ENCODE peak calls at places on chromosomes 13 and 19, in eight cellular contexts. K is right lobe of liver, M is uterus, S is aorta, T is brain microvascular endothelial cell, F is epithelial cell of esophagus, V is HL-60, G is cardiac fibroblast. R is an unnamed sample.

GRCh38 chr19:10173527-10173926 is 21.2 kb downstream of the DNMT1 start:
- DNase-seq in S (no peak), F (peak), K (no peak), V (no peak), G (peak), M (no peak), T (peak), R (no peak)

GRCh38 chr13:97758317-97758716 is 195.2 kb upstream of the IPO5 start:
- DNase-seq in M (no peak), F (no peak), T (no peak), K (no peak), S (no peak), G (peak), V (no peak), R (no peak)

GRCh38 chr13:76741624-76742023 is 144.6 kb downstream of the KCTD12 start:
- DNase-seq in T (no peak), M (no peak), S (no peak), K (no peak), F (no peak), V (no peak), G (no peak), R (no peak)

GRCh38 chr19:46137915-46138473 is 10.0 kb upstream of the IGFL2 start:
- DNase-seq in M (no peak), F (no peak), T (no peak), G (no peak), V (no peak), S (no peak), K (no peak), R (no peak)

GRCh38 chr13:31053098-31053497 is 108.6 kb downstream of the HSPH1 start:
- DNase-seq in G (peak), M (no peak), T (peak), S (no peak), F (peak), V (no peak), K (no peak), R (no peak)

GRCh38 chr19:3509566-3509989 is 3.5 kb downstream of the FZR1 start:
- DNase-seq in T (peak), S (no peak), K (peak), M (no peak), F (peak), G (peak), V (no peak), R (no peak)

GRCh38 chr19:42352216-42352892 is 26.9 kb downstream of the MEGF8 start:
- DNase-seq in T (peak), M (no peak), G (peak), S (no peak), F (no peak), V (no peak), K (no peak), R (no peak)

GRCh38 chr13:92473736-92474465 is 752.7 kb upstream of the GPC6 start:
- DNase-seq in S (no peak), T (no peak), V (no peak), M (no peak), K (no peak), G (no peak), F (no peak), R (no peak)

GRCh38 chr19:4139614-4140236 is 13.7 kb upstream of the CREB3L3 start:
- DNase-seq in K (peak), T (peak), S (peak), F (peak), G (peak), V (peak), M (peak), R (no peak)

GRCh38 chr19:49596954-49597702 is 6.1 kb downstream of the PRR12 start:
- DNase-seq in T (no peak), G (no peak), K (no peak), S (no peak), V (no peak), M (no peak), F (no peak), R (no peak)

GRCh38 chr13:30739646-30740642 is 4.6 kb downstream of the ALOX5AP start:
- DNase-seq in V (peak), F (peak), G (peak), S (no peak), K (no peak), M (no peak), T (peak), R (peak)

GRCh38 chr19:52170863-52171320 is 529 bp downstream of the ZNF836 start:
- DNase-seq in S (no peak), T (no peak), K (peak), G (no peak), F (no peak), V (peak), M (peak), R (no peak)

GRCh38 chr13:107838592-107839161 is 376.7 kb downstream of the LIG4 start:
- DNase-seq in K (no peak), V (no peak), F (no peak), T (no peak), G (no peak), S (no peak), M (no peak), R (no peak)

GRCh38 chr13:32164622-32165268 is 133.2 kb downstream of the FRY start:
- DNase-seq in M (no peak), S (no peak), T (peak), V (peak), K (no peak), G (peak), F (peak), R (peak)

GRCh38 chr13:107969551-107969950 is 245.8 kb downstream of the LIG4 start:
- DNase-seq in K (no peak), M (no peak), V (no peak), G (no peak), F (no peak), T (no peak), S (no peak), R (no peak)

GRCh38 chr19:16349551-16350171 is 25.0 kb downstream of the KLF2 start:
- DNase-seq in F (no peak), S (no peak), K (no peak), G (no peak), M (no peak), T (no peak), V (no peak), R (no peak)

GRCh38 chr13:45626731-45627374 is 11.3 kb upstream of the ERICH6B start:
- DNase-seq in T (peak), F (no peak), G (no peak), M (no peak), V (no peak), S (no peak), K (no peak), R (no peak)

GRCh38 chr13:97502192-97502591 is 68.2 kb downstream of the RAP2A start:
- DNase-seq in T (no peak), F (no peak), S (no peak), G (no peak), M (no peak), K (no peak), V (no peak), R (peak)

GRCh38 chr19:48639483-48640375 is 2.5 kb upstream of the DBP start:
- DNase-seq in T (no peak), F (no peak), V (no peak), G (no peak), S (no peak), M (no peak), K (no peak), R (no peak)

GRCh38 chr13:95624020-95624419 is 20.5 kb downstream of the DZIP1 start:
- DNase-seq in G (peak), M (no peak), V (peak), T (no peak), S (no peak), F (peak), K (no peak), R (no peak)

GRCh38 chr19:5607318-5608270 is 15.0 kb downstream of the SAFB2 start:
- DNase-seq in G (no peak), K (no peak), M (no peak), F (no peak), S (peak), T (no peak), V (no peak), R (no peak)
- H3K4me3 ChIP-seq in G (no peak), K (no peak), M (no peak), F (no peak), S (no peak), T (no peak), V (no peak), R (no peak)

GRCh38 chr13:79482271-79482970 is 1.5 kb downstream of the NDFIP2 start:
- DNase-seq in G (no peak), T (no peak), V (no peak), F (no peak), M (no peak), K (no peak), S (no peak), R (no peak)
- H3K4me3 ChIP-seq in G (peak), T (peak), V (no peak), F (peak), M (no peak), K (peak), S (no peak), R (peak)

GRCh38 chr19:295687-296370 is 4.6 kb upstream of the PLPP2 start:
- DNase-seq in T (no peak), K (no peak), F (no peak), M (no peak), G (no peak), S (peak), V (no peak), R (no peak)

GRCh38 chr19:294341-294818 is 3.2 kb upstream of the PLPP2 start:
- DNase-seq in S (peak), M (no peak), V (no peak), G (peak), T (no peak), K (no peak), F (no peak), R (no peak)

GRCh38 chr19:296476-297225 is 5.4 kb upstream of the PLPP2 start:
- DNase-seq in F (no peak), T (no peak), V (no peak), M (no peak), S (peak), K (no peak), G (no peak), R (no peak)

GRCh38 chr19:293436-294110 is 2.4 kb upstream of the PLPP2 start:
- DNase-seq in S (peak), V (no peak), T (no peak), G (no peak), K (no peak), F (no peak), M (no peak), R (no peak)

DNA sequence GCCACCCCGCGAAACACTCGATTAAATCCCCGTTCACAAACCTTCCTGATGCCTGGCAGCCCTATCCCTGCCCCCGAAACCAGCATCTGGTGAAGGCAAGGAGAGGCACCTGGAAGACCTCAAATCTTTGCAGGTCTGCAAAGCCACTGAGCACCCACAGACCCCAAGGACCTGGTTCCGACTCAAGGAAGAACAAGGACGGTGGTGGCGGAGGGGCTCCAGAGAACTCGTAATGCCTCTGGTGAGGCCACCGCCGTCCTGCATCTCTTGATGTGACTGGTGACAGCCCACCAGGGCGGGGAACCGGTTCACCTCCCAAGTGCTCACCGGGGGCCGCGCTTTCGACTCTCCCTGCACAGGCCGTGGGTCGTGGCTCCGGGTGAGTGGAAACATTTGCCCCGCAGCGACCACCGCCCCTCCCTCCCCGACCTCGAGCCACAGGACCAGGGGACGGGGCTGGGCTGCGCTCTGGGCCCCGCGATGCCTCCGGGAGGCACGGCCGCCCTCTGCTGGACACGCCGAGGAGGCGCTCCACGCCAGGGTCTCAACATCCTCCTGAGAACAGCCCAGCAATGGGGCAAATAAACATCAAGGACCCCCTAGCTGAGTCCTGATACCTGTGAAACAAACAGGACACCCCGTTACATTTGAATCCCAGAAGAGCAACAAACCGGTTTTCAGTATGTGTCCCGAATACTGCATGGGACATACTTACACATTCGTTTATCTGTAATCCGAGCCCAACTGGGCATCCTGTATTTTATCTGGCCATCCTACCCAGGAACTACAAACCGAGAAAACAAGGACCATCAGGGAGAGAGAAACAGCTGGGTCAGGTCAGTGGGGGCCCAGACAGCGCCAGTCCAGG is 3.9 kb upstream of the PLPP2 start:
- DNase-seq in M (no peak), V (no peak), G (peak), F (peak), K (peak), T (peak), S (peak), R (no peak)
- H3K4me3 ChIP-seq in M (no peak), V (no peak), G (no peak), F (no peak), K (no peak), T (peak), S (no peak), R (peak)

DNA sequence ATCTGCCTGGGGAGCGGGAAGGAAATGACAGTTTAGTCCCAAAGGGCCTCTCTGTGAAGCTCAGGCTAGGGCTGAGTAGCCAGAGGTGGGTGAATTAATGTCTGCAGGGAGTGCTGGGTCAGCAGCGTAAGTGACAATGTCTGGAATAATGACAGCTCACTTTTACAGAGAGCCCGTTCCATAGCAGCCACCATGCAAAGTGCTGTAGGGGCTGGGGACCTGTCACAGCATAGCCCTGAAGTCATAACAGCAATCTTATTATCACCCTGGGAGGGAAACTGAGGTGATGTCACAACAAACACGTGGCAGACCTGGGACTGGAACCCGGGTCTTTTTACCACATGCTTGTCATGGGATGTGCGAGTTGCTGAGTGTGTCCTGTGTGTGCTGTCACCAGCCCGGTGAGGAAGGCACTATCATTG is 8.7 kb upstream of the CD22 start:
- DNase-seq in V (peak), S (no peak), M (no peak), T (no peak), F (no peak), K (no peak), G (no peak), R (no peak)
- H3K4me3 ChIP-seq in V (no peak), S (no peak), M (no peak), T (no peak), F (no peak), K (no peak), G (no peak), R (no peak)

GRCh38 chr19:1046836-1047695 is 7.2 kb downstream of the ABCA7 start:
- DNase-seq in F (no peak), K (no peak), S (no peak), M (no peak), G (no peak), T (no peak), V (no peak), R (no peak)
- H3K4me3 ChIP-seq in F (no peak), K (no peak), S (no peak), M (no peak), G (no peak), T (no peak), V (no peak), R (no peak)

GRCh38 chr19:15123031-15123890 is 16.1 kb downstream of the SYDE1 start:
- DNase-seq in V (no peak), S (no peak), T (no peak), G (no peak), K (peak), F (no peak), M (no peak), R (no peak)

GRCh38 chr19:15122331-15123030 is 15.3 kb downstream of the SYDE1 start:
- DNase-seq in M (no peak), K (peak), G (no peak), V (no peak), T (no peak), F (no peak), S (no peak), R (no peak)

GRCh38 chr19:15124572-15125231 is 17.5 kb downstream of the SYDE1 start:
- DNase-seq in F (peak), M (no peak), G (no peak), V (peak), K (peak), S (peak), T (no peak), R (no peak)

GRCh38 chr19:15125232-15126067 is 18.2 kb downstream of the SYDE1 start:
- DNase-seq in K (peak), F (peak), V (peak), T (peak), G (peak), S (peak), M (peak), R (peak)

DNA sequence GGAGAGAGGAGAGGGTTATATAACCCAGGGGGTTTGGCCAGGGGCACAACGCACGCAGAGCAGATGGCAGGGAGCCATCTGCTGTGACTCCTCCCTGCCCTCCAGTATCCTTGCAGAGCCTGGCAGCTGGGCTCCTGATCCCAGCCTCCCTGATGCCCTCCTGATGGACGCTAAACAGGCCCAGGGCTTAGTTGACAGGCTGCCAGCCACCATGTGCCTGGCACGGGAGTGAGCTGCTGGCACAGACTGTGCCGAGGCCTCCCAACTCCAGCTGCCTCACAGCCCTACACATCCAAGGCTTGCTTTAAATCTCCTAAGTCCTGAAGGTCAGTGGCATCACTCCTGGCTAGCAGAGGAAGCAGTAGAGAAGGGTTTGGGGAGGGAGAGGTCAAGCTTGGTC is 16.7 kb downstream of the SYDE1 start:
- DNase-seq in F (no peak), S (peak), K (peak), M (peak), G (no peak), T (no peak), V (no peak), R (no peak)
- H3K4me3 ChIP-seq in F (no peak), S (no peak), K (no peak), M (no peak), G (no peak), T (no peak), V (no peak), R (peak)

GRCh38 chr13:39037880-39038568 is at the start of the genes NHLRC3 and PROSER1:
- DNase-seq in K (peak), F (peak), S (peak), G (peak), V (peak), T (peak), M (peak), R (peak)
- H3K4me3 ChIP-seq in K (peak), F (peak), S (peak), G (peak), V (peak), T (peak), M (peak), R (peak)

R was measured in skeletal muscle cell.